ENCODE peak calls at places on chromosomes 12 and 14, in ten cellular contexts. One of them, this sample, is unnamed.

GRCh38 chr12:4353785-4354208 is 25.7 kb downstream of the FGF23 start:
- DNase-seq in IMR-90: no peak
- DNase-seq in HepG2: no peak
- DNase-seq in transverse colon: no peak
- DNase-seq in Peyer's patch: no peak
- DNase-seq in body of pancreas: peak
- DNase-seq in Panc1: no peak
- DNase-seq in heart right ventricle: no peak
- DNase-seq in spleen: no peak
- DNase-seq in colonic mucosa: no peak
- DNase-seq in this sample: no peak

GRCh38 chr12:82757059-82757458 is 70.4 kb downstream of the TMTC2 start:
- DNase-seq in IMR-90: no peak
- DNase-seq in HepG2: no peak
- DNase-seq in transverse colon: no peak
- DNase-seq in Peyer's patch: no peak
- DNase-seq in body of pancreas: no peak
- DNase-seq in Panc1: no peak
- DNase-seq in heart right ventricle: no peak
- DNase-seq in spleen: no peak
- DNase-seq in colonic mucosa: no peak
- DNase-seq in this sample: no peak

GRCh38 chr12:84435682-84436081 is 476.9 kb downstream of the SLC6A15 start:
- DNase-seq in IMR-90: no peak
- DNase-seq in HepG2: no peak
- DNase-seq in transverse colon: no peak
- DNase-seq in Peyer's patch: no peak
- DNase-seq in body of pancreas: no peak
- DNase-seq in Panc1: no peak
- DNase-seq in heart right ventricle: no peak
- DNase-seq in spleen: no peak
- DNase-seq in colonic mucosa: no peak
- DNase-seq in this sample: no peak

GRCh38 chr14:65940056-65940735 is 527.7 kb downstream of the FUT8 start:
- DNase-seq in IMR-90: no peak
- DNase-seq in HepG2: peak
- DNase-seq in transverse colon: no peak
- DNase-seq in Peyer's patch: no peak
- DNase-seq in body of pancreas: no peak
- DNase-seq in Panc1: no peak
- DNase-seq in heart right ventricle: no peak
- DNase-seq in spleen: no peak
- DNase-seq in colonic mucosa: no peak
- DNase-seq in this sample: no peak

GRCh38 chr12:109762071-109762672 is 48.5 kb downstream of the FAM222A start:
- DNase-seq in IMR-90: no peak
- DNase-seq in HepG2: no peak
- DNase-seq in transverse colon: no peak
- DNase-seq in Peyer's patch: peak
- DNase-seq in body of pancreas: peak
- DNase-seq in Panc1: no peak
- DNase-seq in heart right ventricle: no peak
- DNase-seq in spleen: no peak
- DNase-seq in colonic mucosa: no peak
- DNase-seq in this sample: no peak

GRCh38 chr12:68040450-68041075 is 51.3 kb downstream of the IFNG-AS1 start:
- DNase-seq in IMR-90: peak
- DNase-seq in HepG2: peak
- DNase-seq in transverse colon: peak
- DNase-seq in Peyer's patch: no peak
- DNase-seq in body of pancreas: peak
- DNase-seq in Panc1: peak
- DNase-seq in heart right ventricle: peak
- DNase-seq in spleen: no peak
- DNase-seq in colonic mucosa: peak
- DNase-seq in this sample: peak

GRCh38 chr12:51254592-51254991 is 15.6 kb downstream of the SMAGP start:
- DNase-seq in IMR-90: no peak
- DNase-seq in HepG2: no peak
- DNase-seq in transverse colon: no peak
- DNase-seq in Peyer's patch: no peak
- DNase-seq in body of pancreas: no peak
- DNase-seq in Panc1: no peak
- DNase-seq in heart right ventricle: no peak
- DNase-seq in spleen: peak
- DNase-seq in colonic mucosa: no peak
- DNase-seq in this sample: no peak

GRCh38 chr12:3222935-3223334 is 145.8 kb downstream of the TSPAN9 start:
- DNase-seq in IMR-90: no peak
- DNase-seq in HepG2: no peak
- DNase-seq in transverse colon: no peak
- DNase-seq in Peyer's patch: no peak
- DNase-seq in body of pancreas: no peak
- DNase-seq in Panc1: no peak
- DNase-seq in heart right ventricle: no peak
- DNase-seq in spleen: no peak
- DNase-seq in colonic mucosa: no peak
- DNase-seq in this sample: no peak

GRCh38 chr12:113161415-113162016 is 12.0 kb downstream of the CFAP73 start:
- DNase-seq in IMR-90: no peak
- DNase-seq in HepG2: no peak
- DNase-seq in transverse colon: no peak
- DNase-seq in Peyer's patch: no peak
- DNase-seq in body of pancreas: no peak
- DNase-seq in Panc1: no peak
- DNase-seq in heart right ventricle: no peak
- DNase-seq in spleen: no peak
- DNase-seq in colonic mucosa: no peak
- DNase-seq in this sample: no peak

GRCh38 chr14:58133739-58134138 is 18.3 kb downstream of the ARMH4 start:
- DNase-seq in IMR-90: peak
- DNase-seq in HepG2: no peak
- DNase-seq in transverse colon: no peak
- DNase-seq in Peyer's patch: no peak
- DNase-seq in body of pancreas: no peak
- DNase-seq in Panc1: peak
- DNase-seq in heart right ventricle: no peak
- DNase-seq in spleen: no peak
- DNase-seq in colonic mucosa: no peak
- DNase-seq in this sample: no peak

GRCh38 chr12:120640840-120641833 is 711 bp downstream of the CABP1 start:
- DNase-seq in IMR-90: peak
- DNase-seq in HepG2: peak
- DNase-seq in transverse colon: peak
- DNase-seq in Peyer's patch: peak
- DNase-seq in body of pancreas: peak
- DNase-seq in Panc1: no peak
- DNase-seq in heart right ventricle: peak
- DNase-seq in spleen: peak
- DNase-seq in colonic mucosa: peak
- DNase-seq in this sample: peak

GRCh38 chr12:116698131-116698495 is 39.8 kb downstream of the SPRING1 start:
- DNase-seq in IMR-90: no peak
- DNase-seq in HepG2: no peak
- DNase-seq in transverse colon: no peak
- DNase-seq in Peyer's patch: no peak
- DNase-seq in body of pancreas: peak
- DNase-seq in Panc1: no peak
- DNase-seq in heart right ventricle: no peak
- DNase-seq in spleen: no peak
- DNase-seq in colonic mucosa: no peak
- DNase-seq in this sample: no peak

GRCh38 chr14:95137804-95138167 is 19.5 kb downstream of the DICER1 start:
- DNase-seq in IMR-90: no peak
- DNase-seq in HepG2: no peak
- DNase-seq in transverse colon: peak
- DNase-seq in Peyer's patch: no peak
- DNase-seq in body of pancreas: no peak
- DNase-seq in Panc1: no peak
- DNase-seq in heart right ventricle: peak
- DNase-seq in spleen: no peak
- DNase-seq in colonic mucosa: peak
- DNase-seq in this sample: no peak

DNA sequence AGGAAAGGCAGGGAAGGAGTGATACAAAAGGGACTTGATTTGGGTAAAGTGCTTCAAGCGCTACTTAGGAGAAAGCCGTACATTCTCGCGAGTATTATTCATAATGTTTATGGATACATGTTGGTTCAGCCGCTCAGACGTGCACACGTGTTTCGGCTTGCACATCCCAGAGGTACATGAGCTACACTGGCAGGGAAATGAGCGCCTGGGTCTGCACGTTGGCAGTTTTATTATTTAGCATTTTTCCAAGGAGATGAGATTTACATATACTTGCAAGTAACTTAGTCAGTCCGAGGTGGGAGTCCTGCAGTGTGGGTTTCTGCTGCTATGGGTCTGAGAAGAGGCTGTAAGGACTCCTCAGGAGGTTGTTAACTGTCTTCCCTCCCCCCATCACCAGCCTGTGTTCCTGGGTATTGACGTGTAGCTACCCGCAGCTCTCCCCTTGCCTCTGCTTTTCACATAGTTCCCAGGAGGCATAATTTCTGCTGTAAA is 1.5 kb downstream of the PRKCH start:
- DNase-seq in IMR-90: peak
- DNase-seq in HepG2: no peak
- DNase-seq in transverse colon: no peak
- DNase-seq in Peyer's patch: no peak
- DNase-seq in body of pancreas: no peak
- DNase-seq in Panc1: no peak
- DNase-seq in heart right ventricle: no peak
- DNase-seq in spleen: no peak
- DNase-seq in colonic mucosa: no peak
- DNase-seq in this sample: peak
- H3K4me3 ChIP-seq in IMR-90: no peak
- H3K4me3 ChIP-seq in HepG2: no peak
- H3K4me3 ChIP-seq in transverse colon: peak
- H3K4me3 ChIP-seq in Peyer's patch: peak
- H3K4me3 ChIP-seq in body of pancreas: peak
- H3K4me3 ChIP-seq in Panc1: peak
- H3K4me3 ChIP-seq in heart right ventricle: peak
- H3K4me3 ChIP-seq in spleen: peak
- H3K4me3 ChIP-seq in colonic mucosa: peak
- H3K4me3 ChIP-seq in this sample: peak

DNA sequence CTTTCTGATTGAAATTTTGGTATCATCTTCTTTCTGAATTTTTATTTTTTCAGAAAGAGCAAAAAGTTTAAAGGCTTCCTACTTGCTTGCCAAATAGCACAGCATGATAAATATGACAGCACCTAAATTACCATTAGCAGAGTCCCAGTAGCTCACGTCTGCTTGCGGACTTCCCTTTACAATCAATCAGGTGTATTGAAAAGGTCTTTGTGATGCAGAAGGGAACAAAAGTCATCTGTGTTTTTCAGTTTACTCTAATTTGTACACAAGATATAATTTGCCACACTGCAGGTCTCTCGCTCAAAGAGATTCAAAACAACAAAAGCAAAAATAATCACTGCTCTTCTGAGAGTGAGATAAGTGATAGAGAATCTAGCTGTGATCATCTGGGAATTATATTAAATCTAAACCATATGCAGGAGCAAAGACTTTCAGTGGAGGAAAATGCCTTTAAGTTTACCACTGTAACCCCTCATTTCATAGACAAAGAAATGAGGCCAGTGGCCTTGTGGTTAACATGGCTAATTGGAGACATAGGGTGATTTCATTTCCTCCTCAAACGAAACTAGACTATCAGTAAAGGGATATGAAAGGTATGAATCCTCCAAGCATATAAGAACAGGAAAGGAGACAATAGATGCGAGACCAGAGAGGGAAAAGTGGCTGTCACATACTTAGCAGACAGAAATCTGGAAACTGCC is 240.8 kb upstream of the TMPO start:
- DNase-seq in IMR-90: no peak
- DNase-seq in HepG2: no peak
- DNase-seq in transverse colon: no peak
- DNase-seq in Peyer's patch: no peak
- DNase-seq in body of pancreas: no peak
- DNase-seq in Panc1: no peak
- DNase-seq in heart right ventricle: no peak
- DNase-seq in spleen: no peak
- DNase-seq in colonic mucosa: no peak
- DNase-seq in this sample: no peak
- H3K4me3 ChIP-seq in IMR-90: no peak
- H3K4me3 ChIP-seq in HepG2: no peak
- H3K4me3 ChIP-seq in transverse colon: no peak
- H3K4me3 ChIP-seq in Peyer's patch: no peak
- H3K4me3 ChIP-seq in body of pancreas: no peak
- H3K4me3 ChIP-seq in Panc1: no peak
- H3K4me3 ChIP-seq in heart right ventricle: no peak
- H3K4me3 ChIP-seq in spleen: no peak
- H3K4me3 ChIP-seq in colonic mucosa: no peak
- H3K4me3 ChIP-seq in this sample: no peak

GRCh38 chr14:28895389-28895788 is 128.8 kb downstream of the FOXG1 start:
- DNase-seq in IMR-90: no peak
- DNase-seq in HepG2: no peak
- DNase-seq in transverse colon: no peak
- DNase-seq in Peyer's patch: no peak
- DNase-seq in body of pancreas: no peak
- DNase-seq in Panc1: no peak
- DNase-seq in heart right ventricle: no peak
- DNase-seq in spleen: no peak
- DNase-seq in colonic mucosa: no peak
- DNase-seq in this sample: no peak
- H3K4me3 ChIP-seq in IMR-90: no peak
- H3K4me3 ChIP-seq in HepG2: no peak
- H3K4me3 ChIP-seq in transverse colon: no peak
- H3K4me3 ChIP-seq in Peyer's patch: no peak
- H3K4me3 ChIP-seq in body of pancreas: no peak
- H3K4me3 ChIP-seq in Panc1: no peak
- H3K4me3 ChIP-seq in heart right ventricle: no peak
- H3K4me3 ChIP-seq in spleen: no peak
- H3K4me3 ChIP-seq in colonic mucosa: no peak
- H3K4me3 ChIP-seq in this sample: no peak

DNA sequence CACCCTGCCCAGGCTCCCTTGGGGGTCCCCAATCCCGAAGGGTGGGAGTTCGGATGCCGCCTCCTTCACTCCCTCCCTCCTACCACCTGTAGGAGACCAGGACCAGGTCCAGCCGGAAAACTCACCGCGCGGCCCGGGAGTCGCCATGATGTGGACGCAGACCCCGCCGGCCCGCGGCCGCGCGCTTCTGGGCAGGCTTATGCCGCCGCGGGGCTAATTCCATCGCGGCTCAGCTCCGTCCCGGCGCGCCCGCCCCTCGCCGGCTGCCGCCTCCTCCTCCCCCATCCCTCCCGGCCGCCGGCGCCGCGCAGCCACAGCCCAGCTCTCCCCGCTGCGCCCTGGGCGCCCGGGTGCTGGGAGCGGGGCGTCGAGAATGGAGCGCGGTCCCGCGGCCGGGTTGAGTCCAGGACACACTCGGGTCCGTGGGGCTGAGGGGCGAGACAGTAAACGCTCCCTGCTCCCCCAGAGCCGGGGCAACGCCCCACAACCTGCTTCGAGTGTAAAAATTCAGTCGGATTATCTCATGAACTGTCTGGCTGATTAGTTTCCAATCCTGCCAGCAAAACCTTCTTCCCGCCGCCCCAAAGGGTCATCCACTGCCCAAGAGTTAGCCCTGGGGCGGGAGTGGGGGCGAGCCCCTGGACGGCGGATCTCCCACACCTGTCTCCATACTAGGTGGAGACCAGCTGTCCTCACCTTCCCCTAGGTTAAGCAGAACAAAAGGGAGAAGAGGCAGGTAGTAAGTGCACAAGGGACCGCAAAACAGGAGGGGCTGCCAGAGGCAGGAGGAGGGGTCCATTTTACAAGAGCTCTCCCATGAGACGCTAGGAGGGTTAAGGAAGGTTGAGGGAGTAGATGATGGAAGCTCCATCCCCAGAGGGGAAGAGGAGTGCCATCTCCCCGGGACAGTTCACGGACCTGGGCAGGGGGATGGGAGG is at the start of gene ANO2:
- DNase-seq in IMR-90: no peak
- DNase-seq in HepG2: no peak
- DNase-seq in transverse colon: no peak
- DNase-seq in Peyer's patch: no peak
- DNase-seq in body of pancreas: no peak
- DNase-seq in Panc1: no peak
- DNase-seq in heart right ventricle: no peak
- DNase-seq in spleen: no peak
- DNase-seq in colonic mucosa: no peak
- DNase-seq in this sample: no peak
- H3K4me3 ChIP-seq in IMR-90: peak
- H3K4me3 ChIP-seq in HepG2: peak
- H3K4me3 ChIP-seq in transverse colon: peak
- H3K4me3 ChIP-seq in Peyer's patch: peak
- H3K4me3 ChIP-seq in body of pancreas: no peak
- H3K4me3 ChIP-seq in Panc1: no peak
- H3K4me3 ChIP-seq in heart right ventricle: peak
- H3K4me3 ChIP-seq in spleen: peak
- H3K4me3 ChIP-seq in colonic mucosa: peak
- H3K4me3 ChIP-seq in this sample: no peak